ENCODE peak calls at places on chromosomes 5 and 9, in ten cellular contexts. G, S, A, L, T, M, O, C, U and Y are unnamed samples.

GRCh38 chr9:134642385-134643181 is 980 bp downstream of the COL5A1 start:
- DNase-seq in G (no peak), S (no peak), A (peak), L (no peak), T (peak), M (peak), O (no peak), C (peak), U (peak), Y (no peak)

GRCh38 chr5:172347653-172348052 is 64.1 kb upstream of the UBTD2 start:
- DNase-seq in G (no peak), S (no peak), A (no peak), L (no peak), T (peak), M (no peak), O (no peak), C (peak), U (no peak), Y (no peak)

GRCh38 chr9:33189331-33189731 is 22.2 kb upstream of the B4GALT1 start:
- DNase-seq in G (no peak), S (no peak), A (no peak), L (no peak), T (no peak), M (no peak), O (no peak), C (no peak), U (no peak), Y (no peak)

GRCh38 chr5:20617876-20618275 is 629.9 kb upstream of the CDH18 start:
- DNase-seq in G (no peak), S (no peak), A (no peak), L (no peak), T (no peak), M (peak), O (no peak), C (no peak), U (peak), Y (no peak)

GRCh38 chr5:79093762-79094161 is 17.8 kb upstream of the BHMT start:
- DNase-seq in G (no peak), S (no peak), A (no peak), L (no peak), T (no peak), M (peak), O (no peak), C (no peak), U (no peak), Y (no peak)

GRCh38 chr5:67163231-67163756 is 33.3 kb downstream of the CD180 start:
- DNase-seq in G (no peak), S (no peak), A (no peak), L (no peak), T (no peak), M (no peak), O (no peak), C (no peak), U (no peak), Y (no peak)

GRCh38 chr5:124124711-124125229 is 612.8 kb downstream of the CSNK1G3 start:
- DNase-seq in G (no peak), S (no peak), A (peak), L (no peak), T (no peak), M (no peak), O (no peak), C (no peak), U (no peak), Y (no peak)

GRCh38 chr5:180027449-180028089 is 44.0 kb downstream of the RNF130 start:
- DNase-seq in G (no peak), S (no peak), A (no peak), L (no peak), T (no peak), M (no peak), O (no peak), C (no peak), U (peak), Y (no peak)

GRCh38 chr5:107542428-107542827 is 128.3 kb downstream of the EFNA5 start:
- DNase-seq in G (no peak), S (no peak), A (peak), L (peak), T (peak), M (no peak), O (peak), C (peak), U (no peak), Y (no peak)

GRCh38 chr5:43514471-43514815 is 505 bp downstream of the C5orf34 start:
- DNase-seq in G (no peak), S (no peak), A (peak), L (no peak), T (peak), M (no peak), O (no peak), C (peak), U (no peak), Y (no peak)

GRCh38 chr5:67028981-67029380 is 167.6 kb downstream of the CD180 start:
- DNase-seq in G (no peak), S (no peak), A (no peak), L (no peak), T (no peak), M (no peak), O (no peak), C (no peak), U (no peak), Y (no peak)

GRCh38 chr5:166493042-166493441 is 1798.4 kb upstream of the WWC1 start:
- DNase-seq in G (no peak), S (no peak), A (no peak), L (no peak), T (no peak), M (no peak), O (no peak), C (no peak), U (no peak), Y (no peak)

GRCh38 chr9:4490705-4491620 is 695 bp downstream of the SLC1A1 start:
- DNase-seq in G (no peak), S (no peak), A (no peak), L (no peak), T (no peak), M (peak), O (no peak), C (no peak), U (peak), Y (peak)

GRCh38 chr5:175694371-175695160 is 36.7 kb downstream of the HRH2 start:
- DNase-seq in G (no peak), S (no peak), A (no peak), L (no peak), T (no peak), M (no peak), O (no peak), C (no peak), U (no peak), Y (no peak)

GRCh38 chr5:158560170-158560569 is 539.5 kb downstream of the EBF1 start:
- DNase-seq in G (no peak), S (no peak), A (peak), L (peak), T (peak), M (no peak), O (no peak), C (peak), U (no peak), Y (peak)

GRCh38 chr5:19978466-19978865 is 9.5 kb downstream of the CDH18 start:
- DNase-seq in G (no peak), S (no peak), A (no peak), L (no peak), T (peak), M (no peak), O (no peak), C (no peak), U (no peak), Y (no peak)

GRCh38 chr5:139975942-139976341 is 67.2 kb downstream of the NRG2 start:
- DNase-seq in G (no peak), S (no peak), A (no peak), L (no peak), T (no peak), M (peak), O (no peak), C (no peak), U (no peak), Y (peak)

GRCh38 chr5:55218966-55219365 is 8.1 kb downstream of the MCIDAS start:
- DNase-seq in G (no peak), S (no peak), A (no peak), L (no peak), T (no peak), M (peak), O (peak), C (no peak), U (no peak), Y (no peak)

GRCh38 chr5:168291961-168292782 is 727 bp downstream of the WWC1 start:
- DNase-seq in G (no peak), S (no peak), A (no peak), L (no peak), T (no peak), M (peak), O (no peak), C (no peak), U (peak), Y (no peak)

GRCh38 chr5:114467729-114468128 is 105.9 kb downstream of the KCNN2 start:
- DNase-seq in G (no peak), S (no peak), A (no peak), L (no peak), T (no peak), M (no peak), O (no peak), C (no peak), U (no peak), Y (no peak)

GRCh38 chr9:84860423-84861115 is 191.0 kb downstream of the NTRK2 start:
- DNase-seq in G (no peak), S (no peak), A (no peak), L (no peak), T (no peak), M (peak), O (no peak), C (no peak), U (peak), Y (no peak)

GRCh38 chr9:89481161-89481915 is 16.6 kb downstream of the SEMA4D start:
- DNase-seq in G (no peak), S (no peak), A (no peak), L (no peak), T (no peak), M (no peak), O (no peak), C (no peak), U (no peak), Y (no peak)

GRCh38 chr5:116953251-116953934 is 378.8 kb upstream of the SEMA6A start:
- DNase-seq in G (no peak), S (no peak), A (no peak), L (no peak), T (no peak), M (peak), O (no peak), C (no peak), U (peak), Y (no peak)

GRCh38 chr9:76905984-76906861 is at the start of gene PRUNE2:
- DNase-seq in G (peak), S (no peak), A (peak), L (no peak), T (peak), M (peak), O (no peak), C (peak), U (peak), Y (no peak)